ENCODE peak calls at places on chromosomes 11 and 22, in seven cellular contexts. O is colonic mucosa; X is Karpas-422; H is CD4-positive, CD25-positive, alpha-beta regulatory T cell; Z is H9; B is HCT116; D is fibroblast of lung. F is an unnamed sample. For H3K9me3, the result is how much of the 10 kb centered on the place peaks cover.

GRCh38 chr11:114775849-114776621 is 97.7 kb downstream of the NXPE2 start:
- DNase-seq in O (no peak), X (no peak), H (no peak), Z (no peak), B (no peak), D (no peak), F (no peak)

GRCh38 chr11:41175304-41175972 is 284.0 kb downstream of the LRRC4C start:
- DNase-seq in O (no peak), X (no peak), H (no peak), Z (no peak), B (no peak), D (no peak), F (no peak)

GRCh38 chr22:19942886-19943664 is 1.5 kb upstream of the TXNRD2 start:
- DNase-seq in O (no peak), X (no peak), H (no peak), Z (peak), B (no peak), D (peak), F (no peak)

GRCh38 chr11:69807416-69807815 is 11.8 kb downstream of the FGF3 start:
- DNase-seq in O (no peak), X (no peak), H (no peak), Z (no peak), B (no peak), D (no peak), F (no peak)

GRCh38 chr22:37267128-37267587 is 15.2 kb upstream of the CYTH4 start:
- DNase-seq in O (peak), X (peak), H (peak), Z (peak), B (no peak), D (no peak), F (peak)

GRCh38 chr11:73710964-73711363 is 49.9 kb downstream of the RAB6A start:
- DNase-seq in O (no peak), X (no peak), H (no peak), Z (no peak), B (no peak), D (no peak), F (no peak)

GRCh38 chr22:30902496-30903357 is 65.8 kb downstream of the MORC2 start:
- DNase-seq in O (no peak), X (no peak), H (no peak), Z (no peak), B (no peak), D (no peak), F (no peak)

GRCh38 chr11:83061883-83062282 is 9.8 kb downstream of the RAB30 start:
- DNase-seq in O (no peak), X (peak), H (peak), Z (no peak), B (no peak), D (no peak), F (no peak)

GRCh38 chr22:48257690-48258065 is 1495.2 kb downstream of the TBC1D22A start:
- DNase-seq in O (no peak), X (no peak), H (no peak), Z (no peak), B (no peak), D (no peak), F (no peak)

GRCh38 chr11:3102641-3102921 is 45.4 kb upstream of the CARS1 start:
- DNase-seq in O (no peak), X (no peak), H (no peak), Z (no peak), B (no peak), D (no peak), F (no peak)

GRCh38 chr11:1117970-1118369 is 39.8 kb upstream of the MUC5AC start:
- DNase-seq in O (no peak), X (no peak), H (no peak), Z (no peak), B (no peak), D (no peak), F (no peak)

GRCh38 chr11:128476729-128477128 is 110.6 kb downstream of the ETS1 start:
- DNase-seq in O (no peak), X (no peak), H (peak), Z (no peak), B (no peak), D (no peak), F (peak)

GRCh38 chr11:1924121-1924520 is 4.6 kb downstream of the TNNT3 start:
- DNase-seq in O (no peak), X (no peak), H (no peak), Z (no peak), B (no peak), D (no peak), F (no peak)

GRCh38 chr22:30249049-30250038 is 2.8 kb upstream of the LIF start:
- DNase-seq in O (peak), X (no peak), H (no peak), Z (no peak), B (no peak), D (peak), F (no peak)

GRCh38 chr11:78516281-78516680 is 58.4 kb downstream of the NARS2 start:
- DNase-seq in O (no peak), X (no peak), H (no peak), Z (no peak), B (no peak), D (no peak), F (no peak)

GRCh38 chr11:65557280-65558001 is 718 bp downstream of the LTBP3 start:
- DNase-seq in O (no peak), X (no peak), H (no peak), Z (no peak), B (no peak), D (peak), F (no peak)

GRCh38 chr11:35629914-35630313 is 11.7 kb downstream of the FJX1 start:
- DNase-seq in O (no peak), X (no peak), H (no peak), Z (no peak), B (peak), D (peak), F (no peak)

GRCh38 chr11:108221981-108222685 is at the start of gene NPAT:
- DNase-seq in O (peak), X (peak), H (no peak), Z (no peak), B (no peak), D (no peak), F (peak)

GRCh38 chr22:35834080-35834479 is 116.4 kb downstream of the APOL5 start:
- DNase-seq in O (no peak), X (no peak), H (no peak), Z (no peak), B (no peak), D (no peak), F (no peak)

GRCh38 chr11:27699242-27699925 is 871 bp downstream of the BDNF start:
- DNase-seq in O (no peak), X (peak), H (no peak), Z (peak), B (no peak), D (peak), F (no peak)

GRCh38 chr11:58801302-58801701 is 43.2 kb downstream of the GLYATL2 start:
- DNase-seq in O (no peak), X (no peak), H (no peak), Z (no peak), B (no peak), D (no peak), F (no peak)
- H3K9me3 ChIP-seq in O (under half), X (under half), H (under half), Z (under half), B (under half), D (under half), F (under half)

DNA sequence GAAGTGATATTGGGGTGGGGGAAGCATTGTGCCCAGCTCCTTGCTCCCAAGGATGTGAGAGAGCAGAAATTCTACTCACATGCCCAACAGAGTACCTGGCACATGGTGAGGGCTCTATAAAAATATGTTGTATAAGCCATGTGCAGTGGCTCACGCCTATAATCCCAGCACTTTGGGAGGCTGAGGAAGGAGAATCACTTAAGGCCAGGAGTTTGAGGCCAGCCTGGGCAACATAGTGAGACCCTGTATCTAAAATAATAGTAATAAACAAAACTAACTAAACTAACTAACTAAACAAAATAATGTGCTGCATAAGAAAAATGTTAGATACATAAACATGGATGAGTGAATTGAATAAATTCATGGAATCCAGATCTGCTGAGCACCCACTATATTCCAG is 33.2 kb upstream of the LRRC32 start:
- DNase-seq in O (no peak), X (no peak), H (no peak), Z (no peak), B (no peak), D (no peak), F (no peak)
- H3K9me3 ChIP-seq in O (under half), X (under half), H (under half), Z (under half), B (under half), D (under half), F (under half)

GRCh38 chr22:11626422-11626773 is 3901.6 kb upstream of the OR11H1 start:
- DNase-seq in O (no peak), X (no peak), H (no peak), Z (no peak), B (no peak), D (no peak), F (no peak)
- H3K9me3 ChIP-seq in O (under half), X (under half), H (under half), Z (half or more), B (under half), D (under half), F (under half)

DNA sequence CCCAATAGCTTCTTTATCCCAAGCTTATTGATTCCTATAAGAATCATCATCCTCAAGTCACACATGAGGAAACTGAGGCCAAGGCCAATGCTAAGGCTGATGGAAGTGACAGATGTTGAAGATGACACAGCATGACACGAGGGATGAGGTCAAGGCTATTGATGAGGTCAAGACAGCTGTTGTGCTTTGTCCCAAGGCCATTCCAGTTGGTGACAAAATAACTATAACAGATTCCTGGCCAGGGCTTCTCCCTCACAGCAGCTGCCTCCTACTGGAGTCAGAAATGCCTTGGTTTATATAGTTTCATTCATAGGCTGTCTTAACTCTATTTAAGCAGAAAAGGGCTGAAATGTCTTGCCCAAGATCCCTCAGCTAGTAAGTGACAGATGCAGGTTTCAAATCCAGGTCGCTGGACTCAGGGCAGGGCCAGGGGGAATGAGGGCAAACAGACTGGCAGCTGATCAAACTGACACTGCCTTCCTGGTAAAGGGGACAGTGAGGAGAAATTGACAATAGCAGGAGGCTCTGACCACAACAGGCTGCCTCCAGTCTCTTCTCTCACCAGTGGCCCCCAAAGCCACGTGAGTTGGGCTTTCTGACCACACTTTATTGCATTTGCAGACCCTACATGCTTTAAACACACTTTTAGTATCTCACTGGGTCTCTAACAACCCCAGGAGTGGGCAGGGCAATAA is 16.5 kb downstream of the MIF start:
- DNase-seq in O (no peak), X (no peak), H (no peak), Z (no peak), B (no peak), D (no peak), F (no peak)
- H3K9me3 ChIP-seq in O (under half), X (under half), H (under half), Z (under half), B (under half), D (under half), F (under half)

GRCh38 chr11:58763120-58763490 is 31.4 kb upstream of the GLYAT start:
- DNase-seq in O (no peak), X (no peak), H (no peak), Z (no peak), B (no peak), D (no peak), F (no peak)

GRCh38 chr11:58768137-58768536 is 36.4 kb upstream of the GLYAT start:
- DNase-seq in O (no peak), X (no peak), H (no peak), Z (no peak), B (no peak), D (no peak), F (no peak)

GRCh38 chr11:58769308-58769707 is 37.6 kb upstream of the GLYAT start:
- DNase-seq in O (no peak), X (no peak), H (no peak), Z (no peak), B (no peak), D (no peak), F (no peak)

GRCh38 chr11:58762284-58763119 is 30.8 kb upstream of the GLYAT start:
- DNase-seq in O (no peak), X (no peak), H (no peak), Z (no peak), B (no peak), D (no peak), F (no peak)

DNA sequence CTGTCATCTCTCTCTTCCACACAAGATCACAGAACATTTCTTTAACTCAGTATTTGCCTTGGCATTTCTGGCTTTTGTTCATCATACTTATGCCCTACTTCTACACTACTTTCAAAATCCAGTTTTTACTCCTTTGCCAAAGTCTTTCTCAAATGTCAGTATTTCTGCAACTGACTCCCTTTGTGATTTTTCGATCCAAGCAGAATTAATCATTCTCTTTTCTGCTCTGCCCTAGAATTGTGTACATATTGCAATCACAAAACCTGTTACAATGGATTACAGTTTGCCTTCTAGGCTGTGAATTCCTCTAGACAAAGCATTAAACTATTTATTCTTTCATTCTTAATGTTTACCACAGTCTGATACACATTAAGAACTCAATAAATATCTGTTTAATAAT is 33.3 kb upstream of the GLYAT start:
- DNase-seq in O (no peak), X (no peak), H (no peak), Z (no peak), B (no peak), D (no peak), F (no peak)
- H3K9me3 ChIP-seq in O (under half), X (under half), H (under half), Z (under half), B (under half), D (under half), F (under half)

F was measured in T-helper 17 cell.